ENCODE peak calls at places on chromosomes 4 and X, in seven cellular contexts. One of them, this sample, is unnamed.
A peak's percentile ranks its signal among the peaks of the same experiment; 100 is the strongest.

GRCh38 chr4:8205749-8206611 is 6.9 kb downstream of the SH3TC1 start:
- DNase-seq in HFFc6: no peak
- DNase-seq in A549: no peak
- DNase-seq in OCI-LY7: peak; percentile 29
- DNase-seq in pancreas: no peak
- DNase-seq in stomach: no peak
- DNase-seq in A673: no peak
- DNase-seq in this sample: no peak

GRCh38 chrX:124275167-124275894 is 57.1 kb upstream of the TEX13D start:
- DNase-seq in HFFc6: no peak
- DNase-seq in A549: no peak
- DNase-seq in OCI-LY7: no peak
- DNase-seq in pancreas: no peak
- DNase-seq in stomach: no peak
- DNase-seq in A673: no peak
- DNase-seq in this sample: no peak

GRCh38 chr4:79598801-79599200 is 190.8 kb upstream of the GK2 start:
- DNase-seq in HFFc6: no peak
- DNase-seq in A549: no peak
- DNase-seq in OCI-LY7: no peak
- DNase-seq in pancreas: no peak
- DNase-seq in stomach: no peak
- DNase-seq in A673: no peak
- DNase-seq in this sample: no peak

GRCh38 chr4:16417198-16417597 is 190.9 kb upstream of the TAPT1 start:
- DNase-seq in HFFc6: no peak
- DNase-seq in A549: no peak
- DNase-seq in OCI-LY7: no peak
- DNase-seq in pancreas: no peak
- DNase-seq in stomach: no peak
- DNase-seq in A673: no peak
- DNase-seq in this sample: no peak

GRCh38 chr4:132003593-132003992 is 1145.5 kb upstream of the PCDH10 start:
- DNase-seq in HFFc6: no peak
- DNase-seq in A549: no peak
- DNase-seq in OCI-LY7: no peak
- DNase-seq in pancreas: no peak
- DNase-seq in stomach: no peak
- DNase-seq in A673: peak; percentile 34
- DNase-seq in this sample: no peak

GRCh38 chr4:139753686-139754085 is 88.1 kb downstream of the MGST2 start:
- DNase-seq in HFFc6: no peak
- DNase-seq in A549: no peak
- DNase-seq in OCI-LY7: no peak
- DNase-seq in pancreas: no peak
- DNase-seq in stomach: no peak
- DNase-seq in A673: no peak
- DNase-seq in this sample: no peak

GRCh38 chr4:48180234-48180633 is 46.2 kb upstream of the TXK start:
- DNase-seq in HFFc6: no peak
- DNase-seq in A549: no peak
- DNase-seq in OCI-LY7: no peak
- DNase-seq in pancreas: no peak
- DNase-seq in stomach: no peak
- DNase-seq in A673: peak; percentile 41
- DNase-seq in this sample: no peak

GRCh38 chr4:2303686-2304320 is 41.9 kb upstream of the MXD4 start:
- DNase-seq in HFFc6: no peak
- DNase-seq in A549: no peak
- DNase-seq in OCI-LY7: no peak
- DNase-seq in pancreas: no peak
- DNase-seq in stomach: peak; percentile 26
- DNase-seq in A673: no peak
- DNase-seq in this sample: no peak

GRCh38 chrX:103727115-103727514 is 16.4 kb downstream of the TMEM31 start:
- DNase-seq in HFFc6: no peak
- DNase-seq in A549: no peak
- DNase-seq in OCI-LY7: no peak
- DNase-seq in pancreas: no peak
- DNase-seq in stomach: no peak
- DNase-seq in A673: no peak
- DNase-seq in this sample: no peak

GRCh38 chr4:123767801-123768200 is 371.2 kb downstream of the SPRY1 start:
- DNase-seq in HFFc6: no peak
- DNase-seq in A549: no peak
- DNase-seq in OCI-LY7: no peak
- DNase-seq in pancreas: no peak
- DNase-seq in stomach: no peak
- DNase-seq in A673: no peak
- DNase-seq in this sample: no peak

GRCh38 chrX:119618439-119618838 is 12.2 kb upstream of the NKRF start:
- DNase-seq in HFFc6: no peak
- DNase-seq in A549: no peak
- DNase-seq in OCI-LY7: peak; percentile 48
- DNase-seq in pancreas: no peak
- DNase-seq in stomach: no peak
- DNase-seq in A673: no peak
- DNase-seq in this sample: no peak

GRCh38 chr4:117771647-117772337 is 262.5 kb upstream of the NDST3 start:
- DNase-seq in HFFc6: no peak
- DNase-seq in A549: no peak
- DNase-seq in OCI-LY7: no peak
- DNase-seq in pancreas: no peak
- DNase-seq in stomach: no peak
- DNase-seq in A673: no peak
- DNase-seq in this sample: no peak

GRCh38 chrX:56766554-56767412 is 37.7 kb downstream of the NBDY start:
- DNase-seq in HFFc6: peak; percentile 9
- DNase-seq in A549: no peak
- DNase-seq in OCI-LY7: no peak
- DNase-seq in pancreas: no peak
- DNase-seq in stomach: peak; percentile 23
- DNase-seq in A673: peak; percentile 17
- DNase-seq in this sample: no peak

GRCh38 chr4:6608758-6609414 is 31.6 kb upstream of the MRFAP1 start:
- DNase-seq in HFFc6: no peak
- DNase-seq in A549: no peak
- DNase-seq in OCI-LY7: no peak
- DNase-seq in pancreas: no peak
- DNase-seq in stomach: no peak
- DNase-seq in A673: no peak
- DNase-seq in this sample: no peak

GRCh38 chr4:5128569-5128968 is 77.3 kb downstream of the STK32B start:
- DNase-seq in HFFc6: no peak
- DNase-seq in A549: no peak
- DNase-seq in OCI-LY7: no peak
- DNase-seq in pancreas: no peak
- DNase-seq in stomach: peak; percentile 58
- DNase-seq in A673: no peak
- DNase-seq in this sample: no peak

GRCh38 chr4:81504685-81505598 is 33.2 kb upstream of the RASGEF1B start:
- DNase-seq in HFFc6: no peak
- DNase-seq in A549: no peak
- DNase-seq in OCI-LY7: peak; percentile 59
- DNase-seq in pancreas: no peak
- DNase-seq in stomach: peak; percentile 52
- DNase-seq in A673: no peak
- DNase-seq in this sample: no peak

GRCh38 chr4:137735561-137736104 is 203.3 kb upstream of the PCDH18 start:
- DNase-seq in HFFc6: no peak
- DNase-seq in A549: no peak
- DNase-seq in OCI-LY7: no peak
- DNase-seq in pancreas: no peak
- DNase-seq in stomach: no peak
- DNase-seq in A673: no peak
- DNase-seq in this sample: no peak

GRCh38 chrX:64204252-64204651 is 1.3 kb downstream of the AMER1 start:
- DNase-seq in HFFc6: no peak
- DNase-seq in A549: no peak
- DNase-seq in OCI-LY7: no peak
- DNase-seq in pancreas: peak; percentile 59
- DNase-seq in stomach: peak; percentile 29
- DNase-seq in A673: no peak
- DNase-seq in this sample: no peak

GRCh38 chrX:22192419-22193086 is 80.2 kb upstream of the CBLL2 start:
- DNase-seq in HFFc6: peak; percentile 37
- DNase-seq in A549: peak; percentile 25
- DNase-seq in OCI-LY7: peak; percentile 25
- DNase-seq in pancreas: peak; percentile 74
- DNase-seq in stomach: peak; percentile 70
- DNase-seq in A673: peak; percentile 63
- DNase-seq in this sample: peak; percentile 7

GRCh38 chrX:132809581-132809980 is 148.8 kb downstream of the HS6ST2 start:
- DNase-seq in HFFc6: no peak
- DNase-seq in A549: no peak
- DNase-seq in OCI-LY7: no peak
- DNase-seq in pancreas: no peak
- DNase-seq in stomach: no peak
- DNase-seq in A673: no peak
- DNase-seq in this sample: peak; percentile 14

DNA sequence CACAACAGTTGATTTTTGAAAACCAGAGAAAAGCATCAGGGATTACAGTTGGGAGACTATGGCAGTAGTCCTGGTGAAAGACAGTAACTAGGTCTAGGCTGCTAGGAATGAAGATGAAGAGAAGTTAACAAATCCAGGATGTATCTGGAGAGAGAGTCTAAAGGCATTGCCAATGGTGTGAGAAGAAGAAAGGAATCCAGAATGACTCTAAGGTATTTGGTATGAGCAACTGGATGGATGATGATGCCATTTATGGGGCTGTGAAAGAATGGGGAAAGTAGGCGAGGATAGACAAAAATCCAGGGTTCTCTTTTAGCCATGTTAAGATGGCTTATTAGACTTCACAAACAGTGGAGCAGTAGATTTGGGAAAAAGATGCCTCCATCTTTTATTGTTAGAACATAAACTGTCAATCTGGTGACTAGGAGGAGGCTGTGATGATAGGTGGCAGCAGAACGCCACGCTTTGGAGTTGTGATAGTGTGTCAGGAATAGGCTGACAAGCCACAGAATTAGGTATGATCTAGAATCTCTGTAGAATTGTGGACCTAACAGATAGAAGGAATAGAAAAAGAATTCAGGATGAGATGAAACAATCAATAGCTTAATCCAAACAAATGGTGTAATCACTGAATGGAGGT is 27.3 kb upstream of the JADE1 start:
- DNase-seq in HFFc6: peak; percentile 29
- DNase-seq in A549: no peak
- DNase-seq in OCI-LY7: peak; percentile 43
- DNase-seq in pancreas: no peak
- DNase-seq in stomach: peak; percentile 46
- DNase-seq in A673: peak; percentile 43
- DNase-seq in this sample: no peak
- TF ChIP-seq CTCF in HFFc6: peak; percentile 10
- TF ChIP-seq CTCF in A549: peak; percentile 20
- TF ChIP-seq CTCF in OCI-LY7: peak; percentile 73
- TF ChIP-seq CTCF in pancreas: no peak
- TF ChIP-seq CTCF in stomach: peak; percentile 17
- TF ChIP-seq CTCF in A673: peak; percentile 58
- TF ChIP-seq CTCF in this sample: no peak

DNA sequence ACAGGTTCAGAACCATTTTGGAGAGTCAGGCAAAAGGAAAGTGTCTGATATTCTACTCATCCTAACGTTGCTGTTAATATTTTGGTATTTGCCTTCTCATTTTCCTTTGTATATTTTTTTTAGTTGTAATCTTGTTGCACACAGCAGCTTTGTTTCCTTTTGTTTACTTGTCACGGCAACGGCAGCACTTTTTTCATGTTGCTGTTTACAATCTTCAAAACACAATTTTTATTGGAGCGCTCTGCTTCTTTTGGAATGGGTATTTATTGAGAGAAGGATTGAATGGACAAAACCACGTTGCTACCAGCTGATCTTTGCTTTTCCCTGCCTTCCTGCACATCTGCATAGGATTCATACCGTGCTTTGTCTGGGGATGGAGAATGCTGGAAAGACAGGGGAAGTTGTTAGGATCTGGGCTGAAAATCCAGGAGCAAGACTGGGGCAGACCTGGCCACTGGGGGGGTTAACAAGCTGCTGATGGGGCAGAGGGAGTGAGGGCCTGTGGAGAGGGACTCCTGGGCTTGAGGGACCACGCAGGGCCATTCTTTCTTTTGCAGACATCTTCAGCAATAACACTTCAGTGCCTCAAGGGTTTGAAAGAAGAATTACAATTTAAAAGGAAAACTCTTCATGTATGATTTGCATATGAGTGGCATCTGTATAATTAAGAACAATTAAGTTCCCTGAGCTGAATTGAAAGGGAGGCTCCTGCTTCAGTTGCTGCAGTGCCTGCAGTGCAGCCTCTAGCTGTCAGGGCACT is 69.8 kb downstream of the TMEM131L start:
- DNase-seq in HFFc6: peak; percentile 51
- DNase-seq in A549: no peak
- DNase-seq in OCI-LY7: no peak
- DNase-seq in pancreas: no peak
- DNase-seq in stomach: no peak
- DNase-seq in A673: no peak
- DNase-seq in this sample: no peak
- TF ChIP-seq CTCF in HFFc6: no peak
- TF ChIP-seq CTCF in A549: no peak
- TF ChIP-seq CTCF in OCI-LY7: peak; percentile 37
- TF ChIP-seq CTCF in pancreas: no peak
- TF ChIP-seq CTCF in stomach: no peak
- TF ChIP-seq CTCF in A673: no peak
- TF ChIP-seq CTCF in this sample: no peak

DNA sequence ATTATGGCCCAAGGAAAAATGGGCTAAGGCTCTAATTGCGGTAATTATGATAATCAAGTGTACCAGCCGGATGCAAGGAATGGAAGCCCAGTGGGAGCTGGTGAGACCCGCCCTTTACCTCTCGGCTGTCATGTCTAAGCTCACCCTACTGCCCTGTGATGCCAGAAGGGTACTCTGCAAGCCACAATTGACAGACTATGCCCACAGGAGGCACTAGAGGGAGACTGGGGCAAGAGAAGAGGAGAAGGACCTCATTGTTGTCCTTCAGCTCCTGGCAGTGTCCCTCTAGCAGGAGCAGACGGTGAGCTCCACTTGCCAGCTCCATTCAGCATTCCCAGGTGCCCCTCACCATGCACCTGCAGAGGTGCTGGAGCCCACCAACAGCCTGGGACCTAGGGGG is 141.8 kb downstream of the SMIM20 start:
- DNase-seq in HFFc6: no peak
- DNase-seq in A549: no peak
- DNase-seq in OCI-LY7: no peak
- DNase-seq in pancreas: no peak
- DNase-seq in stomach: no peak
- DNase-seq in A673: no peak
- DNase-seq in this sample: no peak
- TF ChIP-seq CTCF in HFFc6: peak; percentile 22
- TF ChIP-seq CTCF in A549: no peak
- TF ChIP-seq CTCF in OCI-LY7: peak; percentile 20
- TF ChIP-seq CTCF in pancreas: no peak
- TF ChIP-seq CTCF in stomach: no peak
- TF ChIP-seq CTCF in A673: no peak
- TF ChIP-seq CTCF in this sample: no peak

DNA sequence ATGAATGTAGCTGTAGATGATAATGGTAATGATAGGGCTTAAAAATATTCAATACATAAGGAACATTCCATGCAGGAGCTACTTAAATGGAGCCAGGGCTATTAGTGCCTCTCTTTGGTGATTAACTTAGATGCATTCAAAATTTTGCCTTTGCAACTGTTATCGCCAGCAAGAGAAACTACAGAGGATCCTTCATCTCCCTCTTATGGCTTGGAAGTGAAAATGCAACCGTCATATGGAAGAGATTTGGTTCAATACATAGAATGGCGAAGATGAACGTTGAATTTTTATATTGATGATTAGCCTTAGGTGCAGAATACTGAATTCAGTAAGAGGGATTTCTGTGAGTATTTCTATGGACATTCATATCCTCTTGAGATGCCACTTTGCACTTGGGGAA is 134.5 kb upstream of the NLGN4X start:
- DNase-seq in HFFc6: no peak
- DNase-seq in A549: no peak
- DNase-seq in OCI-LY7: no peak
- DNase-seq in pancreas: no peak
- DNase-seq in stomach: no peak
- DNase-seq in A673: peak; percentile 68
- DNase-seq in this sample: no peak
- TF ChIP-seq CTCF in HFFc6: no peak
- TF ChIP-seq CTCF in A549: no peak
- TF ChIP-seq CTCF in OCI-LY7: peak; percentile 26
- TF ChIP-seq CTCF in pancreas: no peak
- TF ChIP-seq CTCF in stomach: no peak
- TF ChIP-seq CTCF in A673: peak; percentile 62
- TF ChIP-seq CTCF in this sample: no peak